ENCODE peak calls at places on chromosomes 12 and 14, in seven cellular contexts. Q is GM12892; E is activated CD8-positive, alpha-beta T cell treated with anti-CD3 and anti-CD28 coated beads, Interleukin-2, amount 10 ng/mL, durations not matched to agents 7 days and 5 days; S is NCI-H1105; B is CD4-positive, alpha-beta T cell; G is anterior cingulate cortex; R is mesothelial cell of epicardium. N is an unnamed sample.
A peak's percentile ranks its signal among the peaks of the same experiment; 100 is the strongest.

GRCh38 chr14:68794856-68795601 is 2.2 kb upstream of the ZFP36L1 start:
- DNase-seq in B (no peak), S (no peak), R (peak; percentile 61), G (no peak), Q (no peak), E (peak; percentile 41), N (no peak)

GRCh38 chr14:68210729-68211299 is 391.2 kb downstream of the RAD51B start:
- DNase-seq in E (peak; percentile 61), R (no peak), Q (peak; percentile 36), S (no peak), G (no peak), B (peak; percentile 19), N (no peak)

GRCh38 chr12:58395470-58395869 is 454.1 kb downstream of the ATP23 start:
- DNase-seq in B (no peak), S (no peak), G (no peak), E (no peak), Q (no peak), R (no peak), N (no peak)

GRCh38 chr12:94795520-94795919 is 145.2 kb upstream of the TMCC3 start:
- DNase-seq in E (no peak), B (no peak), G (no peak), Q (no peak), S (no peak), R (no peak), N (no peak)

GRCh38 chr12:51187370-51187987 is 14.5 kb upstream of the TFCP2 start:
- DNase-seq in E (no peak), S (no peak), R (no peak), G (no peak), B (no peak), Q (no peak), N (no peak)

GRCh38 chr12:108773798-108774788 is 42.8 kb upstream of the CORO1C start:
- DNase-seq in S (peak; percentile 55), Q (no peak), E (no peak), G (peak; percentile 24), B (no peak), R (no peak), N (no peak)

GRCh38 chr12:59115526-59115925 is 195.2 kb upstream of the LRIG3 start:
- DNase-seq in R (no peak), G (no peak), E (no peak), Q (no peak), S (no peak), B (no peak), N (no peak)

GRCh38 chr14:90562652-90563051 is 165.8 kb downstream of the CALM1 start:
- DNase-seq in G (no peak), B (no peak), E (no peak), R (no peak), S (no peak), Q (no peak), N (no peak)

GRCh38 chr12:124493809-124494750 is 73.3 kb downstream of the NCOR2 start:
- DNase-seq in G (no peak), S (no peak), Q (peak; percentile 97), E (peak; percentile 52), B (no peak), R (no peak), N (no peak)

GRCh38 chr12:100254876-100255275 is 12.0 kb downstream of the DEPDC4 start:
- DNase-seq in E (no peak), B (no peak), S (no peak), Q (no peak), R (no peak), G (no peak), N (no peak)

GRCh38 chr14:86462193-86462592 is 932.2 kb downstream of the FLRT2 start:
- DNase-seq in E (peak; percentile 21), Q (no peak), S (no peak), G (no peak), B (no peak), R (no peak), N (no peak)

GRCh38 chr12:108972226-108972757 is 48.6 kb downstream of the SVOP start:
- DNase-seq in Q (no peak), G (no peak), B (no peak), R (no peak), S (no peak), E (no peak), N (no peak)

GRCh38 chr12:39105111-39105510 is 199.7 kb upstream of the CPNE8 start:
- DNase-seq in S (no peak), E (no peak), B (no peak), G (no peak), Q (no peak), R (no peak), N (no peak)

GRCh38 chr14:53581497-53581896 is 375.1 kb downstream of the BMP4 start:
- DNase-seq in S (no peak), Q (no peak), E (no peak), R (no peak), B (no peak), G (no peak), N (no peak)

GRCh38 chr14:46259536-46259935 is 392.0 kb downstream of the RPL10L start:
- DNase-seq in E (no peak), Q (no peak), S (no peak), R (no peak), G (no peak), B (no peak), N (peak; percentile 1)

GRCh38 chr12:131608740-131609665 is 101.9 kb upstream of the SFSWAP start:
- DNase-seq in B (peak; percentile 34), R (peak; percentile 80), Q (no peak), S (no peak), G (peak; percentile 72), E (peak; percentile 70), N (peak; percentile 51)

GRCh38 chr12:104823985-104824441 is 134.1 kb downstream of the SLC41A2 start:
- DNase-seq in B (no peak), G (no peak), Q (no peak), E (no peak), R (no peak), S (no peak), N (no peak)

GRCh38 chr12:124812972-124813371 is 50.7 kb downstream of the SCARB1 start:
- DNase-seq in Q (no peak), B (no peak), G (no peak), E (no peak), S (no peak), R (no peak), N (no peak)

GRCh38 chr12:19856389-19856788 is 417.1 kb downstream of the AEBP2 start:
- DNase-seq in B (no peak), R (no peak), S (no peak), E (no peak), Q (no peak), G (no peak), N (no peak)

GRCh38 chr12:47602330-47602729 is 103.5 kb downstream of the RPAP3 start:
- DNase-seq in B (no peak), E (no peak), S (no peak), Q (no peak), G (no peak), R (no peak), N (no peak)

GRCh38 chr12:56682323-56682722 is 5.8 kb downstream of the PTGES3 start:
- DNase-seq in Q (no peak), R (no peak), E (no peak), S (no peak), G (no peak), B (no peak), N (no peak)

GRCh38 chr12:120757226-120757742 is 31.7 kb downstream of the ACADS start:
- DNase-seq in B (no peak), Q (no peak), R (no peak), G (no peak), E (no peak), S (no peak), N (no peak)

GRCh38 chr12:113043240-113043639 is 13.3 kb upstream of the DTX1 start:
- DNase-seq in B (no peak), R (no peak), S (no peak), E (no peak), Q (no peak), G (no peak), N (no peak)

GRCh38 chr12:29039013-29039412 is 110.1 kb upstream of the FAR2 start:
- DNase-seq in Q (no peak), S (no peak), E (no peak), G (no peak), R (no peak), B (no peak), N (no peak)

GRCh38 chr14:72682188-72682587 is 211.7 kb downstream of the DPF3 start:
- DNase-seq in S (no peak), R (no peak), G (no peak), Q (no peak), B (no peak), E (no peak), N (no peak)

GRCh38 chr14:76947078-76947837 is 81.2 kb downstream of the IRF2BPL start:
- DNase-seq in E (peak; percentile 86), Q (peak; percentile 87), S (peak; percentile 98), B (peak; percentile 68), G (peak; percentile 94), R (peak; percentile 85), N (peak; percentile 83)

GRCh38 chr12:109999983-110000505 is 814 bp downstream of the ANKRD13A start:
- DNase-seq in B (no peak), R (peak; percentile 40), E (peak; percentile 29), G (no peak), S (no peak), Q (no peak), N (peak; percentile 21)

GRCh38 chr12:121189061-121189886 is 20.7 kb upstream of the P2RX4 start:
- DNase-seq in R (no peak), S (no peak), B (no peak), Q (no peak), G (no peak), E (no peak), N (no peak)

GRCh38 chr14:29637406-29637805 is 290.2 kb downstream of the PRKD1 start:
- DNase-seq in E (no peak), R (no peak), G (peak; percentile 21), Q (no peak), B (no peak), S (peak; percentile 64), N (no peak)

GRCh38 chr14:52175982-52176502 is 91.5 kb upstream of the PTGDR start:
- DNase-seq in R (no peak), E (peak; percentile 63), G (no peak), S (no peak), Q (no peak), B (peak; percentile 12), N (no peak)

N was measured in neuronal stem cell.